ENCODE peak calls at places on chromosome 11, in ten cellular contexts. H, U, I, W, Z, B, G, X, Y and A are unnamed samples.

GRCh38 chr11:73951797-73952196 is 971 bp downstream of the DNAJB13 start:
- DNase-seq in H (peak; percentile 59), U (no peak), I (no peak), W (no peak), Z (no peak), B (no peak), G (no peak), X (no peak), Y (no peak), A (no peak)

GRCh38 chr11:66686801-66687750 is 9.4 kb upstream of the RBM4B start:
- DNase-seq in H (no peak), U (no peak), I (no peak), W (no peak), Z (no peak), B (no peak), G (peak; percentile 71), X (no peak), Y (peak; percentile 96), A (no peak)

GRCh38 chr11:45518096-45518852 is 147.1 kb downstream of the CHST1 start:
- DNase-seq in H (no peak), U (no peak), I (peak; percentile 74), W (no peak), Z (no peak), B (no peak), G (no peak), X (no peak), Y (no peak), A (no peak)

GRCh38 chr11:111372538-111372937 is 6.5 kb downstream of the POU2AF1 start:
- DNase-seq in H (no peak), U (no peak), I (no peak), W (no peak), Z (no peak), B (no peak), G (no peak), X (no peak), Y (no peak), A (no peak)

GRCh38 chr11:111870887-111871692 is at the start of gene ALG9:
- DNase-seq in H (peak; percentile 82), U (peak; percentile 61), I (peak; percentile 88), W (peak; percentile 85), Z (peak; percentile 79), B (peak; percentile 70), G (peak; percentile 91), X (peak; percentile 87), Y (peak; percentile 85), A (peak; percentile 55)

GRCh38 chr11:19525714-19526113 is 186.9 kb upstream of the NAV2 start:
- DNase-seq in H (no peak), U (no peak), I (no peak), W (no peak), Z (no peak), B (no peak), G (no peak), X (no peak), Y (no peak), A (no peak)

GRCh38 chr11:124872280-124872679 is 7.0 kb downstream of the ROBO3 start:
- DNase-seq in H (no peak), U (no peak), I (no peak), W (no peak), Z (no peak), B (no peak), G (no peak), X (no peak), Y (no peak), A (no peak)

GRCh38 chr11:119993732-119994131 is 144.2 kb downstream of the TRIM29 start:
- DNase-seq in H (no peak), U (no peak), I (no peak), W (no peak), Z (no peak), B (no peak), G (no peak), X (no peak), Y (peak; percentile 49), A (no peak)

GRCh38 chr11:78811622-78812021 is 237.0 kb upstream of the NARS2 start:
- DNase-seq in H (peak; percentile 24), U (no peak), I (no peak), W (no peak), Z (no peak), B (no peak), G (no peak), X (no peak), Y (no peak), A (no peak)

GRCh38 chr11:125348141-125348651 is 147.9 kb downstream of the FEZ1 start:
- DNase-seq in H (no peak), U (no peak), I (peak; percentile 92), W (no peak), Z (no peak), B (no peak), G (no peak), X (no peak), Y (no peak), A (no peak)

GRCh38 chr11:72061739-72062396 is 18.5 kb downstream of the NUMA1 start:
- DNase-seq in H (no peak), U (no peak), I (no peak), W (no peak), Z (no peak), B (no peak), G (no peak), X (no peak), Y (no peak), A (no peak)

DNA sequence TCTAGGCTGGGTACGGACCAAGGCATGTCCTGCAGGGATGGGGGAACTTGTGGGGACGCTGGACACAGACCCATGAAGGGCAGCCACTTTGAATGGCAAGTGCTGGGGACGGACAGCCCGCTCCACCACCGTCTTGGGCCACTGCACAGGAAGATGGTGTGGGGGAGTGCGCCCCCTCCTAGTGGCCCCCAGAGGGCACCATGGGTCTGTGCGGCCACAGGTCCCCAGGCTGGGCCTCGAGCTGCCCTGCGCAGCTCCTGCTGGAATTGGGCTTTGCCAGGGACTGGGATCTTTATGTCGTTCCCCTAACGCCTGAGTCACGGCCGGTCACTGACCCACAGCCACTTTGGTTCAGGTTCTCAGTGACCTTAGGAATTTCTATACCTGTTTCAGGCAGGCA is 44.4 kb downstream of the NAT10 start:
- DNase-seq in H (no peak), U (no peak), I (peak; percentile 67), W (no peak), Z (no peak), B (peak; percentile 36), G (no peak), X (no peak), Y (peak; percentile 7), A (no peak)
- TF ChIP-seq CTCF in H (peak; percentile 47), U (peak; percentile 47), I (peak; percentile 60), W (peak; percentile 65), Z (no peak), B (peak; percentile 34), G (no peak), X (peak; percentile 33), Y (peak; percentile 31), A (peak; percentile 44)

DNA sequence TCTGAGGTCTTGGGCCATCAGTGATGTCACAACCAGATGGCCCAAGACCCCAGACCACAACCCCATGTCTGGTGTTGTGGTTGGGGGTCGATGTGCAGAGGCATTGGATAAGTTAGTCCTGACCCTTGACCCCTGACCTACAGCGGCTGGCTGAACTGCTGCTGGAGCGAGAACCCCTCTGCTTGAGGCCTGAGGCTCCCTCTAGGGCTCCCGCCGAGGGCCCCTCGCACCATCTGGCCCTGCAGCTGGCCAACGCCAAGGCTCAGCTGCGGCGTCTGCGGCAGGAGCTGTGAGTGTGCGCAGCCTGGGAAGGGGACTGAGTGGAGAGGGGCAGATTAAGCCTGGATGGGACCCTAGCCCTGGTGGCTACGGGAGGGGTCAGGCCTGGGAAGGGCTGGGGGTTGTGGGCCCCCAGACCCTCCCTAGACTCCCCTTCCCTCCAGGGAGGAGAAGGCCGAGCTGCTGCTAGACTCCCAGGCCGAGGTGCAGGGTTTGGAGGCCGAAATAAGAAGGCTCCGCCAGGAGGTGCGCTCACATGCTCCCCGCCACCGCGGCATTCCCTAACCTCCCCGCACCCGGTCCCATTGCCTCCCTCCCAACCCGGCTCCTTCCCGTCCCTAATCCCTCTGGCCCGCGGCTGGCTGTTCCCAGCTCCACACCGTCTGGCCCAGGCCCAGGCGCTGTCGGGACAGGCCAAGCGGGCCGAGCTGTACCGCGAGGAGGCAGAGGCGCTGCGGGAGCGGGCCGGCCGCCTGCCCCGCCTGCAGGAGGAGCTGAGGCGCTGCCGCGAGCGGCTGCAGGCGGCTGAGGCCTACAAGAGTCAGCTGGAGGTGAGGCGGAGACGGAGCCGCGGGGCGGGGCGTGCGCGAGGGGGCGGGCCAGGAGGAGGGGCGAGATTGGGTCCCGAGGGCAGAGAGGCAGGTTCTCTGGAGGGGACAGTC is 2.1 kb downstream of the CCDC88B start:
- DNase-seq in H (peak; percentile 81), U (peak; percentile 42), I (peak; percentile 93), W (peak; percentile 82), Z (peak; percentile 57), B (peak; percentile 91), G (peak; percentile 90), X (peak; percentile 91), Y (peak; percentile 96), A (peak; percentile 59)
- TF ChIP-seq CTCF in H (peak; percentile 62), U (peak; percentile 32), I (peak; percentile 52), W (no peak), Z (peak; percentile 38), B (peak; percentile 43), G (peak; percentile 21), X (peak; percentile 65), Y (peak; percentile 30), A (peak; percentile 27)

DNA sequence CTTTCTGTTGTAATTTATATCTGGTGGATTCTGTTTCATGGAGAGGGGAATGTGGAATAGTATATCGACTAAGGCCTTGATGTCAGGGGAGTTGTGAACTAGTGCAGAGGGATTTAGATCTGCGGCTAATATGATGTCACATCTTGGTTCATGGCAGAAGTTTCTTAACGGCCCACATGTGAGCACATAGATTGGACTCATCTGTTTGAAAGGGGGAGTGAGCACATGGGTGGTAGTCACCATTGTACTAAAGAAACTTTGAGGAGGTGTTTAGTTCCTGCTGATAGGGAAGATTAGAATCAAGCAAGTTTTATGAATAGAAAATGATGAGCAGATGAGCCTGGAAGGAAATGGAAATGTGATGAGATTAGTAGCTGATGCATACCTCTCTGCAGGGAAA is 224.3 kb upstream of the MTNR1B start:
- DNase-seq in H (no peak), U (no peak), I (no peak), W (no peak), Z (no peak), B (no peak), G (no peak), X (no peak), Y (no peak), A (no peak)
- TF ChIP-seq CTCF in H (no peak), U (no peak), I (no peak), W (no peak), Z (no peak), B (no peak), G (no peak), X (no peak), Y (no peak), A (no peak)

GRCh38 chr11:92727123-92727522 is 242.3 kb upstream of the MTNR1B start:
- DNase-seq in H (no peak), U (no peak), I (no peak), W (no peak), Z (no peak), B (no peak), G (no peak), X (no peak), Y (no peak), A (no peak)

GRCh38 chr11:92727769-92728168 is 241.7 kb upstream of the MTNR1B start:
- DNase-seq in H (no peak), U (no peak), I (no peak), W (no peak), Z (no peak), B (no peak), G (no peak), X (no peak), Y (no peak), A (no peak)

DNA sequence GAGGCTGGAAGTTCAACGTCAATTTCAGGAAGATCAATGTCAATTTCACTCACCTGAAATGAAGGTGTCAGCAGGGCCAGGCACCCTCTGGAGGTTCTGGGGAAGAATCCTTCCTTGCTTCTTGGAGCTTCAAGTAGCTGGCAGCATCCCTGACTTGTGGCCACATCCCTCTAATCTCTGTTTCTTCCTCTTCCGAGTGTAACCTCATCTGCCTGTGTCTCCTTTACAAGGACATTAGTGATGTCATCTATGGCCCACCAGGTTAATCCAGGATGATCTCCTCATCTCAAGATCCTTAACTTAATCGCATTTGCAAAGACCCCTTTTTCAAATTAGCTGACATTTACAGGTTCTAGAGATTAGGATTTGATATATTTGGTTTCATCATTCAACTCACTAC is 240.8 kb upstream of the MTNR1B start:
- DNase-seq in H (no peak), U (no peak), I (no peak), W (no peak), Z (no peak), B (no peak), G (no peak), X (no peak), Y (no peak), A (no peak)
- TF ChIP-seq CTCF in H (no peak), U (no peak), I (no peak), W (no peak), Z (no peak), B (no peak), G (no peak), X (no peak), Y (no peak), A (no peak)